ENCODE peak calls at places on chromosomes 3 and 15, in seven cellular contexts. I is fibroblast of lung; M is CD8-positive, alpha-beta T cell; H is bronchial epithelial cell; Y is cardiac fibroblast; F is thoracic aorta; P is endothelial cell. W is an unnamed sample.

GRCh38 chr3:58237238-58237939 is at the start of gene ABHD6:
- DNase-seq in I (peak), M (peak), H (no peak), Y (peak), F (peak), P (peak), W (peak)

GRCh38 chr3:107367353-107367752 is 9.9 kb upstream of the CCDC54 start:
- DNase-seq in I (peak), M (no peak), H (peak), Y (peak), F (no peak), P (no peak), W (no peak)

GRCh38 chr15:90654233-90655124 is 62.7 kb upstream of the BLM start:
- DNase-seq in I (no peak), M (no peak), H (no peak), Y (no peak), F (no peak), P (no peak), W (no peak)

GRCh38 chr3:128050597-128050996 is 1.6 kb upstream of the SEC61A1 start:
- DNase-seq in I (no peak), M (no peak), H (peak), Y (no peak), F (no peak), P (no peak), W (no peak)

GRCh38 chr15:89971592-89971997 is 29.5 kb upstream of the ZNF710 start:
- DNase-seq in I (peak), M (peak), H (peak), Y (peak), F (no peak), P (peak), W (peak)

GRCh38 chr3:175066617-175067415 is 207.7 kb downstream of the NAALADL2 start:
- DNase-seq in I (peak), M (no peak), H (no peak), Y (no peak), F (no peak), P (no peak), W (no peak)

GRCh38 chr15:45458746-45459403 is 63.7 kb downstream of the SLC30A4 start:
- DNase-seq in I (peak), M (peak), H (peak), Y (peak), F (no peak), P (peak), W (peak)

GRCh38 chr3:108091498-108092259 is 848 bp upstream of the CD47 start:
- DNase-seq in I (peak), M (no peak), H (no peak), Y (no peak), F (no peak), P (no peak), W (no peak)

GRCh38 chr15:90002428-90002844 is 1.3 kb downstream of the ZNF710 start:
- DNase-seq in I (peak), M (no peak), H (peak), Y (peak), F (no peak), P (no peak), W (peak)

GRCh38 chr3:5021571-5022092 is 42.4 kb downstream of the BHLHE40 start:
- DNase-seq in I (peak), M (no peak), H (peak), Y (no peak), F (no peak), P (no peak), W (no peak)

GRCh38 chr3:195247863-195248189 is 23.1 kb downstream of the XXYLT1 start:
- DNase-seq in I (no peak), M (no peak), H (no peak), Y (no peak), F (no peak), P (no peak), W (no peak)

GRCh38 chr3:156291269-156292123 is 171.1 kb downstream of the KCNAB1 start:
- DNase-seq in I (peak), M (no peak), H (peak), Y (no peak), F (no peak), P (peak), W (peak)

GRCh38 chr15:89419370-89419984 is 76.9 kb downstream of the RHCG start:
- DNase-seq in I (peak), M (no peak), H (no peak), Y (peak), F (no peak), P (peak), W (no peak)

GRCh38 chr3:169173231-169173630 is 490.3 kb downstream of the MECOM start:
- DNase-seq in I (no peak), M (no peak), H (peak), Y (peak), F (no peak), P (no peak), W (no peak)

GRCh38 chr3:175346573-175347356 is 487.6 kb downstream of the NAALADL2 start:
- DNase-seq in I (peak), M (no peak), H (peak), Y (peak), F (peak), P (no peak), W (no peak)

GRCh38 chr3:108667312-108667711 is 77.8 kb downstream of the DZIP3 start:
- DNase-seq in I (no peak), M (no peak), H (no peak), Y (no peak), F (no peak), P (no peak), W (no peak)

GRCh38 chr15:68656438-68656739 is 77.6 kb downstream of the CORO2B start:
- DNase-seq in I (no peak), M (no peak), H (no peak), Y (no peak), F (no peak), P (no peak), W (no peak)

GRCh38 chr3:129352045-129352444 is 73.4 kb downstream of the HMCES start:
- DNase-seq in I (no peak), M (no peak), H (no peak), Y (no peak), F (no peak), P (no peak), W (no peak)
- TF ChIP-seq CTCF in I (no peak), M (no peak), H (peak), Y (peak), F (peak), P (peak), W (peak)

GRCh38 chr3:109806929-109807328 is 469.6 kb upstream of the DPPA4 start:
- DNase-seq in I (peak), M (peak), H (peak), Y (peak), F (no peak), P (no peak), W (no peak)

GRCh38 chr3:109804697-109805096 is 467.4 kb upstream of the DPPA4 start:
- DNase-seq in I (no peak), M (no peak), H (peak), Y (no peak), F (no peak), P (no peak), W (no peak)

GRCh38 chr3:109803274-109803673 is 465.9 kb upstream of the DPPA4 start:
- DNase-seq in I (no peak), M (no peak), H (peak), Y (no peak), F (no peak), P (no peak), W (no peak)
- TF ChIP-seq CTCF in I (peak), M (no peak), H (peak), Y (peak), F (peak), P (peak), W (peak)

GRCh38 chr3:55012091-55012490 is 84.2 kb upstream of the LRTM1 start:
- DNase-seq in I (no peak), M (no peak), H (no peak), Y (no peak), F (no peak), P (no peak), W (no peak)

GRCh38 chr3:55017876-55018275 is 90.0 kb upstream of the LRTM1 start:
- DNase-seq in I (peak), M (no peak), H (no peak), Y (no peak), F (no peak), P (no peak), W (no peak)

GRCh38 chr3:55014081-55014480 is 86.2 kb upstream of the LRTM1 start:
- DNase-seq in I (peak), M (no peak), H (no peak), Y (no peak), F (no peak), P (no peak), W (no peak)

GRCh38 chr3:55009372-55009771 is 81.5 kb upstream of the LRTM1 start:
- DNase-seq in I (no peak), M (no peak), H (no peak), Y (no peak), F (no peak), P (no peak), W (no peak)

DNA sequence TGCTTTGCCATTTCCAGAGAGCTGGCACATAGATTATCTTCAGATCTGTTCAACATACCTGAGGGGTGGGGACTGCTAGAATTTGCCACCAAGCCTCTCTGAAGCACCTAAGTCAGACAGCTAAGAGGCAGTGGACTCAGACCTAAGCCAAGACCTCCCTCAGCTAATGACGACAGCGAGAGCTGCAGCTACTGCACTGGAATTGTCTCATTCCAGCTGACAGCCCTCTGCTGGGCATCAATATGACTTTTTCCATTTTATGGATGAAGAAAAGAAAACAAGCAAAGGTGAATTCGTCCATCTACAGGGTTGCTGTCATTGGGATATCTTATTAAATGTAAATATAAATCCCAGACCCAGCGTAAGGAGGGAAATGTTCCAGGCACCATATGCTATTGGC is 85.3 kb upstream of the LRTM1 start:
- DNase-seq in I (peak), M (no peak), H (no peak), Y (peak), F (no peak), P (no peak), W (no peak)
- TF ChIP-seq CTCF in I (no peak), M (no peak), H (no peak), Y (no peak), F (no peak), P (no peak), W (no peak)

GRCh38 chr15:56249080-56249479 is 5.4 kb upstream of the RFX7 start:
- DNase-seq in I (peak), M (no peak), H (peak), Y (peak), F (no peak), P (peak), W (no peak)
- TF ChIP-seq CTCF in I (peak), M (no peak), H (peak), Y (peak), F (no peak), P (no peak), W (peak)

DNA sequence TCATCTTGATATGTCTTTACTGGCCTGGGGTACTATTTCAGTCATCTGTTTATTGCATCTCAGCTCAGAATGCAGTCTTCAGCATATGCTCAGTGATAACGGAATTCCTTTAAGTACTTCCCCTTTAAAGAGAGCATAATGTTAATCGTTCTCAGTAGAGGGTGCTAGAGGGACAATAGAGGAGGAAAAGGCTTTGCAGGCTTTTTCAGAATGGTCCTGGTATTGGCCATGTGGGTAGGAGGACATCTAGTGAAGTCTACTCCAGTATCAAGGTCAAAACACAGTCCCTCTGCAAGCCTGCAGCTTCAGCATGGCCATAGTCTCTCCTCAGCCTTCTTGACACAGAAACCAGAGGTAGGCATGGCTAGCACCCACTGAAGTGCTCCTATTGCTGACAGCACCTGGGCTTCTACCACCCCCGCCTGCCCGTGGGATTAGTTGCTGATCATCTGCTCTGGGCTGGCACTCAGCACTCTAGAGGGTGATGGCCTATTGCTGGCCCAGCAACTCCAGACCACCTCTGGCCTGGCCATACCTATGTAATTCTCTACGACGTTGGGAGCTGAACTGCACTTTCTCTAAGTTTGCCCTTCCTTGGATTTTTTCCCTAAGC is 65.4 kb downstream of the KCNH8 start:
- DNase-seq in I (no peak), M (no peak), H (peak), Y (no peak), F (no peak), P (no peak), W (no peak)
- TF ChIP-seq CTCF in I (no peak), M (no peak), H (no peak), Y (no peak), F (no peak), P (no peak), W (no peak)

DNA sequence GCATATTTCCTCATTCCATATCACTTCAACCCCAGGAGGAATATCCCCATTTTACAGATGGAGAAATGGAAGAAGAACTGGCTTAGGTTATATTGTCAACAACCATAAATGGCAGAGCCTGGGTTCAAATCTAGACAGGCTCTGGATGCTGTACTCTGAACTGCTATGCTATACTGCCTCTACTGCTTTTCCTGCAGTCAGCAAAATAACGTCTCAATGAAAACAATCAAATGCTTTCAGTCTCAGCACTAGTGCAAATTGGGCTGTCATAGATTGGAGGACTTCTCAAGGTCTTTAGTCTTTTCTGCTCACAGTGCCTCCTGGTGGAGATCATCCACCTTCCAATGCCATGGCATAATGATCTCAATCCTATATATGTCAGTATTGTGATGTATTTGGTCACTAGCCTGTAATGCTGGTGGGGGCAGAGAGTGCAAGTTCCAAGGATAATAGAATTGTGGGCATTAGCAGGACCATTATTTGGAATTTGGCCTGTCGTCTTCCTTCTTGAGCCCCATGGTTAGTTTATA is 285.0 kb downstream of the CLSTN2 start:
- DNase-seq in I (no peak), M (no peak), H (no peak), Y (no peak), F (no peak), P (no peak), W (no peak)
- TF ChIP-seq CTCF in I (no peak), M (no peak), H (no peak), Y (no peak), F (no peak), P (no peak), W (peak)

GRCh38 chr3:42556089-42556632 is 25.6 kb downstream of the SEC22C start:
- DNase-seq in I (no peak), M (peak), H (no peak), Y (no peak), F (no peak), P (peak), W (no peak)

GRCh38 chr3:42562047-42562907 is 19.5 kb downstream of the SEC22C start:
- DNase-seq in I (peak), M (no peak), H (peak), Y (no peak), F (no peak), P (no peak), W (no peak)

GRCh38 chr3:42552830-42553229 is 28.9 kb downstream of the SEC22C start:
- DNase-seq in I (no peak), M (no peak), H (no peak), Y (no peak), F (no peak), P (no peak), W (no peak)

DNA sequence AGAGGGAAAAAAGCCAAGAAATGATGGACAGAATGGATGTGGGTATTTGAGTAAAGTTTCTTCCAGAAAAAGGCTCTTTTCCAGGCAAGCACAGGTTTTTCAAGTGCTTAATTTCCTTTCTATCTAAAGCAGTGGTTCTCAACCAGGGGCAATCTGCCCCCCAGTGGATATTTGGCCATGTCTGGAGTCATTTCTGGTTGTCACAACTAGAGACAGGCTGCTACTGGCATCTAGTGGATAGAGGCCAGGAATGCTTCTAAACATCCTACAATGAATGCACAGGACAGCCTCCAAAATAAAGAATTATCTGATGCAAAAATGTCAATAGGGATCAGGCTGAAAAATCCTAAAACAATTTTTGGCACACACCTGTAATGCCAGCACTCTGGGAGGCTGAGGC is 23.9 kb downstream of the SEC22C start:
- DNase-seq in I (no peak), M (no peak), H (no peak), Y (no peak), F (no peak), P (no peak), W (no peak)
- TF ChIP-seq CTCF in I (no peak), M (peak), H (no peak), Y (no peak), F (no peak), P (no peak), W (no peak)

DNA sequence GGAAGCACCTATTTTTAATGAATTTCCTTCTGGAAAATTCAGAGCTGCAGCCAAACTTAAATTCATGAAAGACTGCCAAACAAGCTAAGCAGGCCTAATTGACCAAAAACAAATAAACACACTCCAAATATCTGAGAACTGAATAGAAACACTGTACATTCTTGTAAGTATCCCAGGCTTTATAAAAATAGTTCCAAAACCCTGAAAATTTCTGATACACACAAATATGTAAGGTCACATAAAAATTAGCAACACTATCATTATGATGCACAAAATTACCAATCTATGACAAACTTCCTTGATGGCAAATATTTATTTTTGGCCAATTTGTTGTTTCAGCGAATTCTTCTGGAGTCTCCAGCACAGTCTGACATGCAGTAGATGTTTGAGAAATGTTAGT is 117.9 kb upstream of the UBE2E2 start:
- DNase-seq in I (peak), M (no peak), H (no peak), Y (no peak), F (no peak), P (no peak), W (no peak)
- TF ChIP-seq CTCF in I (no peak), M (no peak), H (no peak), Y (no peak), F (no peak), P (no peak), W (no peak)

GRCh38 chr15:39432935-39433334 is 147.9 kb upstream of the THBS1 start:
- DNase-seq in I (no peak), M (no peak), H (no peak), Y (peak), F (no peak), P (no peak), W (no peak)

GRCh38 chr15:39433351-39433750 is 147.5 kb upstream of the THBS1 start:
- DNase-seq in I (no peak), M (no peak), H (no peak), Y (no peak), F (no peak), P (no peak), W (no peak)

GRCh38 chr15:39435244-39435643 is 145.6 kb upstream of the THBS1 start:
- DNase-seq in I (no peak), M (no peak), H (no peak), Y (no peak), F (no peak), P (no peak), W (no peak)

GRCh38 chr15:39434126-39434525 is 146.8 kb upstream of the THBS1 start:
- DNase-seq in I (no peak), M (no peak), H (no peak), Y (peak), F (no peak), P (no peak), W (no peak)

DNA sequence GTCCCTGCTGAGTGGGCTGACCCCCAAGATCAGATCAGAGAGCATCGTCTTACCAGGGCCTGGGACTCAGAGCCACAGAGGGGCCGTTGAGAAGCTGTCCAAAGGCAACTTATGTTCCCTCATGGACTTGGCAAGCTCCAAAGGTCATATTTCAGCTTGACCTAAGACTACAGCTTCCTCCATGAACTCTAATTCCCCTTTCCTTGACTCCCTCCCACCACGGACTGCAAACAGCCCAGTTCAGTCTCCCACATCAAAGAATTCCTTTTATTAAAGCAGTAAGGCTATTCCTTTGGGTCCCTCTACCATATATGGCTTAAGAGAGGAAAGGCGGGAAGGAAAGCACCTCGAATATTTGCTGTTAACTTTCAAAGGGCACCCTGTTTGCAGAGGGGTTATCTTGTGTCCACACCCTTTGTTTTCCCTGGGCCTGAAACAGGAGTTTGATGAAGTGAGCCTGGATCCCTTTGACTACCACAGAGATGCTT is 146.1 kb upstream of the THBS1 start:
- DNase-seq in I (no peak), M (no peak), H (no peak), Y (peak), F (no peak), P (no peak), W (no peak)
- TF ChIP-seq CTCF in I (no peak), M (no peak), H (no peak), Y (no peak), F (no peak), P (no peak), W (no peak)

DNA sequence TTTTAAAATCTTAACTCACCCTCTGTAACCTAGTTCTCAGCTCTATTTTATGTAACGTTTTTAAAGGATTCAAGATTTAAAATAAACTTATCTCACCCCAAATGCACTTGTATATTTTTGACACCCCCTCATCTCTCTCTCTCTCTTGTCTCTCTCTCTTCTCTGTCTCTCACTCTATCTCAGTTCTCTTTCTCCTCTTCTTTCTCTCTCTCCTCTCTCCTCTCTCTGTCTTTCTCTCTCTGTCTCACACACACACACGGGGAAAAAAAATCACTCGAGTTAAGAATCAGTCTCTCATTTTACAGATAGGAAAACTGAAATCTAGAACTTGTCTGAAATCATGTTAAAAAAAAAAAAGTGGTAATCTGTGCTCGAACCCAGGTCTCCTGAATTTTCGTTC is 108.5 kb downstream of the LPP start:
- DNase-seq in I (no peak), M (no peak), H (no peak), Y (no peak), F (no peak), P (no peak), W (no peak)
- TF ChIP-seq CTCF in I (no peak), M (no peak), H (no peak), Y (no peak), F (no peak), P (no peak), W (no peak)